ENCODE peak calls at places on chromosomes 12 and 14, in four cellular contexts. V is HL-60, O is K562, T is GM12878. D is an unnamed sample.

GRCh38 chr12:70590549-70591226 is 46.5 kb downstream of the PTPRB start:
- DNase-seq in O (no peak), V (peak), T (no peak), D (no peak)

GRCh38 chr12:75658826-75659823 is 147.7 kb upstream of the KRR1 start:
- DNase-seq in V (no peak), O (no peak), T (no peak), D (no peak)

GRCh38 chr12:56242986-56243385 is 13.1 kb downstream of the SLC39A5 start:
- DNase-seq in O (no peak), V (no peak), T (no peak), D (no peak)

GRCh38 chr14:32512813-32513212 is 183.7 kb downstream of the AKAP6 start:
- DNase-seq in V (no peak), T (no peak), O (no peak), D (no peak)

GRCh38 chr14:100586153-100586519 is 1.1 kb downstream of the BEGAIN start:
- DNase-seq in O (peak), T (no peak), V (no peak), D (no peak)

GRCh38 chr12:6032726-6033125 is 87.7 kb upstream of the ANO2 start:
- DNase-seq in O (no peak), T (no peak), V (no peak), D (no peak)

GRCh38 chr14:25121342-25122129 is 71.6 kb upstream of the STXBP6 start:
- DNase-seq in O (peak), T (no peak), V (no peak), D (no peak)

GRCh38 chr12:2475984-2476383 is 318.8 kb upstream of the FKBP4 start:
- DNase-seq in O (no peak), T (no peak), V (no peak), D (no peak)

GRCh38 chr12:42162198-42162597 is 17.5 kb upstream of the GXYLT1 start:
- DNase-seq in O (no peak), T (no peak), V (no peak), D (no peak)

GRCh38 chr12:47442310-47442709 is 263.5 kb downstream of the RPAP3 start:
- DNase-seq in O (no peak), T (no peak), V (no peak), D (no peak)
- TF ChIP-seq SPI1 in O (no peak), T (no peak), V (no peak), D (no peak)

GRCh38 chr14:34059037-34059924 is 108.4 kb upstream of the EGLN3 start:
- DNase-seq in V (no peak), O (peak), T (no peak), D (no peak)

GRCh38 chr14:34062353-34062973 is 111.6 kb upstream of the EGLN3 start:
- DNase-seq in O (no peak), V (no peak), T (no peak), D (no peak)

GRCh38 chr14:34058510-34058909 is 107.6 kb upstream of the EGLN3 start:
- DNase-seq in T (no peak), O (no peak), V (no peak), D (no peak)

GRCh38 chr14:34060747-34061050 is 109.8 kb upstream of the EGLN3 start:
- DNase-seq in V (no peak), T (no peak), O (no peak), D (no peak)

GRCh38 chr14:34059925-34060746 is 109.3 kb upstream of the EGLN3 start:
- DNase-seq in V (peak), T (no peak), O (peak), D (peak)
- TF ChIP-seq SPI1 in V (no peak), T (no peak), O (no peak), D (no peak)

DNA sequence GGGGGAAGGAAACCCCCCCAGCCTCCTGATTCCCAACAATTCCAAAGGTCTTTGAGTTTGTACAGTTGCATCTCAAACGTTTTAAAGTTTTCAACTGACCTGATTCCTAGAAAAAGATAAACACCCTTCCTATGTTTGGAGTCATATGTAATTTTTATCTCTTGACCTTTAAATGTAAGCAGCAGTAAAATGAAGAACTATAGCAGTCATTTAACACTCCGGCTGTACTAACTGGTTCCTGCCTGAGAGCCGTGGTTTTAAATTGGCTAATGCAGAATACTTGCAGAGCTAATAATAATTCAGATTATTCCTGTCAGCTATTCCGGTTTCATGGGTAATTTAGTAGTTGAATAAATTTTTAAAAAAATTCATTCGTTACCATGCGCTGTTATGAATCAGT is 218.0 kb downstream of the PHETA1 start:
- DNase-seq in O (no peak), T (no peak), V (no peak), D (no peak)
- TF ChIP-seq SPI1 in O (no peak), T (no peak), V (no peak), D (no peak)

DNA sequence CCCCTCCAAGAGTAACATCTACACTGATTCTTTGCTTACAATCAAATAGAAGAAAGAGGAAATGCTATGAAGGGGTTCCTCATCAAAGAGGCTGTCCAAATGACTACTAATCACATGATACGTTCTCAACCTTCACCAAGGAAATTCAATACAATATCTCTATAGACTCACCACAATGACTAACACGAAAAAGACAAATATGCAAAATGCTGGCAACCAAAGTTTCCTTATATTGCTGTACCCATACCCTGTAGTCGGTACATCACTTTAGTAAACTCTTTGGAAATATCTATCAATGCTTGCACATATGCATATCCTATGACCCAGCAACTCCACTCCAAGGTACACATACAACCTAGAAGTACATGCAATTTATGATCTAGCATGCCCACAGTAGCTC is 1296.6 kb downstream of the AACS start:
- DNase-seq in T (no peak), O (no peak), V (no peak), D (no peak)
- TF ChIP-seq SPI1 in T (no peak), O (no peak), V (no peak), D (no peak)

GRCh38 chr12:9798008-9798619 is 29.2 kb upstream of the KLRF1 start:
- DNase-seq in T (peak), O (peak), V (peak), D (no peak)
- TF ChIP-seq SPI1 in T (peak), O (no peak), V (peak), D (peak)

GRCh38 chr12:94435511-94435927 is 24.1 kb downstream of the CEP83 start:
- DNase-seq in T (no peak), V (peak), O (no peak), D (no peak)
- TF ChIP-seq SPI1 in T (no peak), V (no peak), O (no peak), D (no peak)

GRCh38 chr12:111447571-111448265 is 42.0 kb downstream of the SH2B3 start:
- DNase-seq in V (no peak), O (no peak), T (no peak), D (no peak)
- TF ChIP-seq SPI1 in V (no peak), O (no peak), T (no peak), D (no peak)

D was measured in GM12891.